ENCODE peak calls at places on chromosomes 6 and 20, in four cellular contexts. I is K562, Y is GM12878, P is HepG2. J is an unnamed sample.

GRCh38 chr6:31407699-31408098 is 4.3 kb downstream of the MICA start:
- DNase-seq in I (no peak), P (no peak), Y (no peak), J (no peak)

GRCh38 chr6:87623248-87623647 is 33.3 kb downstream of the ORC3 start:
- DNase-seq in I (no peak), Y (no peak), P (peak), J (no peak)

GRCh38 chr6:39062014-39062740 is 13.6 kb downstream of the GLP1R start:
- DNase-seq in I (no peak), P (no peak), Y (no peak), J (no peak)

GRCh38 chr6:6912841-6913240 is 194.9 kb upstream of the RREB1 start:
- DNase-seq in P (no peak), I (no peak), Y (no peak), J (no peak)

GRCh38 chr20:46282669-46283068 is 25.6 kb downstream of the CDH22 start:
- DNase-seq in Y (no peak), I (no peak), P (no peak), J (no peak)

GRCh38 chr6:76831299-76831698 is 632.0 kb downstream of the HTR1B start:
- DNase-seq in Y (no peak), I (no peak), P (no peak), J (no peak)

GRCh38 chr20:60695223-60695622 is 556.8 kb upstream of the CDH4 start:
- DNase-seq in P (no peak), I (no peak), Y (no peak), J (no peak)

GRCh38 chr6:146851837-146852236 is 253.1 kb downstream of the ADGB start:
- DNase-seq in P (no peak), I (no peak), Y (no peak), J (no peak)

GRCh38 chr6:99813565-99813964 is 180.5 kb downstream of the MCHR2 start:
- DNase-seq in P (no peak), I (no peak), Y (no peak), J (no peak)

GRCh38 chr6:9428416-9429172 is 986.3 kb downstream of the TFAP2A start:
- DNase-seq in P (no peak), Y (no peak), I (no peak), J (no peak)

GRCh38 chr6:89613790-89614189 is 24.8 kb downstream of the LYRM2 start:
- DNase-seq in Y (no peak), I (no peak), P (no peak), J (no peak)

GRCh38 chr6:5584072-5584471 is 322.8 kb downstream of the FARS2 start:
- DNase-seq in Y (no peak), I (no peak), P (no peak), J (no peak)

GRCh38 chr6:620166-620565 is 36.7 kb downstream of the HUS1B start:
- DNase-seq in Y (no peak), P (no peak), I (no peak), J (no peak)

GRCh38 chr6:4780360-4780812 is 4.2 kb downstream of the CDYL start:
- DNase-seq in I (peak), P (no peak), Y (no peak), J (no peak)

GRCh38 chr20:3374296-3374695 is 33.2 kb downstream of the DNAAF9 start:
- DNase-seq in P (no peak), Y (no peak), I (no peak), J (no peak)

GRCh38 chr20:56861590-56861989 is 232.5 kb downstream of the TFAP2C start:
- DNase-seq in I (no peak), P (no peak), Y (no peak), J (no peak)

GRCh38 chr20:59143326-59143725 is 20.3 kb upstream of the ZNF831 start:
- DNase-seq in Y (no peak), I (no peak), P (no peak), J (no peak)

GRCh38 chr20:32325706-32326506 is 32.2 kb upstream of the ASXL1 start:
- DNase-seq in I (no peak), P (peak), Y (no peak), J (no peak)

GRCh38 chr6:88683734-88684133 is 279.7 kb downstream of the RNGTT start:
- DNase-seq in Y (no peak), P (no peak), I (no peak), J (no peak)

GRCh38 chr6:111291860-111292259 is 191.2 kb downstream of the REV3L start:
- DNase-seq in Y (no peak), I (no peak), P (no peak), J (no peak)

GRCh38 chr20:23147964-23148720 is 62.0 kb upstream of the CD93 start:
- DNase-seq in Y (peak), I (peak), P (peak), J (no peak)

GRCh38 chr6:50821431-50822077 is 2.9 kb downstream of the TFAP2B start:
- DNase-seq in I (no peak), Y (no peak), P (no peak), J (no peak)

GRCh38 chr6:152110878-152111820 is 303.7 kb downstream of the ESR1 start:
- DNase-seq in P (no peak), I (no peak), Y (no peak), J (no peak)

GRCh38 chr6:144211160-144211559 is 60.8 kb downstream of the STX11 start:
- DNase-seq in I (no peak), P (no peak), Y (no peak), J (no peak)

GRCh38 chr20:48767269-48767960 is 60.4 kb downstream of the PREX1 start:
- DNase-seq in Y (no peak), I (no peak), P (no peak), J (no peak)

GRCh38 chr20:19986419-19986818 is 30.7 kb upstream of the NAA20 start:
- DNase-seq in I (no peak), P (no peak), Y (no peak), J (no peak)

GRCh38 chr20:21432911-21433310 is 35.6 kb upstream of the NKX2-4 start:
- DNase-seq in P (no peak), Y (no peak), I (no peak), J (no peak)

GRCh38 chr6:169073311-169073710 is 180.3 kb downstream of the THBS2 start:
- DNase-seq in I (no peak), P (no peak), Y (no peak), J (no peak)

DNA sequence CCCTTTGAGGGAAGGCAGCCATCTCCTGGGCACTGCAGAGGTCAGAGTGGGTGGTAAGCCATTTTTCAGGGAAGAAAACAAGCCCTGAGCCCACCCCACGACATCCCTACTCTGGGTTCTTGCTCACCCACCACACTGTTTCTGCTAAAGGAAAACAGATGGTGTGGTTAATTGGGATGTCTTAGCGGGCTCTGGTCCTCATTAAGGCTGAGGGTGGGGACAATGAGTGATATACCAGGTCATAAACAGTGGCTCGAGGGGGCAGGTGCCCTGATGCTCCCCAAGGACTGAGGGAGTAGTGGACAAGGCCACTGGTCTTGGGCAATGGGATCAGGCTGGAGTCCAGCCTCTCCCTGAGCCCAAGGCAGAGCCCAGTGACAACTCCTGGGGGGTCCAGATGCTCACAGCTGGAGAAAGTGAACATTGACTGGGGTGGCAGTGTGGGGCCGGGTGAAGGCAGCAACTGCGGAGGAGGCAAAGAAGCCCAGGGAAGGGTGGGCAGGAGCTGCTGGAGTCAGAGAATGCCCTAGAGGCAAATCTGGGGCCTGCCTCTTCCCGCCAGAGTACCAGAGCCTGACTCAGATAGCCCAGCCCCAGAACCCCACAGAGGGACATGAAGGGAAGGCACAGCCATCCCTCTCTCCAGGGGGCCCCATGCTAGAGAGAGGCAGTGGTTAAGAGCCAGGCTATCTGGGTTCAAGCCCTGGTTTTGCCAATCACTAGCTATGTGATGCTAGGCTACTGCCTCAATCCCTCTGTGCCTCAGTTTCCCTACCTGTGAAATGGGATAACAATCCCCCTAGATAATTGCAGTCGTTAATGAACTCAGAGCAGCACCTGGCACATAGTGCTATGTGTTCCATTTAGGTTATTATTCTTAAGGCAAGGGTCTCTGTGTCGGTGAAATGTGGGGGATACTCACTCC is 72.4 kb downstream of the MRPL14 start:
- DNase-seq in P (no peak), I (no peak), Y (no peak), J (no peak)
- TF ChIP-seq CBX5 in P (no peak), I (no peak), Y (no peak), J (no peak)

GRCh38 chr6:25547797-25548196 is 104.2 kb upstream of the SCGN start:
- DNase-seq in I (no peak), Y (no peak), P (no peak), J (no peak)
- TF ChIP-seq CREB1 in I (no peak), Y (no peak), P (no peak), J (no peak)

GRCh38 chr20:9068896-9069663 is at the start of gene PLCB4:
- DNase-seq in P (no peak), I (peak), Y (no peak), J (no peak)
- H2AFZ ChIP-seq in P (no peak), I (peak), Y (no peak), J (no peak)

GRCh38 chr6:95366414-95366813 is 210.9 kb upstream of the MANEA start:
- DNase-seq in Y (no peak), I (no peak), P (no peak), J (no peak)

GRCh38 chr6:95365454-95365853 is 211.9 kb upstream of the MANEA start:
- DNase-seq in I (no peak), Y (no peak), P (no peak), J (no peak)

GRCh38 chr6:95364016-95364604 is 213.2 kb upstream of the MANEA start:
- DNase-seq in Y (no peak), I (peak), P (peak), J (no peak)
- TF ChIP-seq CBX5 in Y (no peak), I (no peak), P (no peak), J (no peak)

GRCh38 chr6:139311826-139312225 is 20.0 kb upstream of the TXLNB start:
- DNase-seq in Y (no peak), P (no peak), I (no peak), J (no peak)

GRCh38 chr6:139308936-139309603 is 17.3 kb upstream of the TXLNB start:
- DNase-seq in Y (no peak), I (no peak), P (peak), J (no peak)

GRCh38 chr6:139313229-139313628 is 21.4 kb upstream of the TXLNB start:
- DNase-seq in I (no peak), P (no peak), Y (no peak), J (no peak)

GRCh38 chr6:139306582-139306981 is 14.8 kb upstream of the TXLNB start:
- DNase-seq in Y (no peak), I (no peak), P (no peak), J (no peak)

DNA sequence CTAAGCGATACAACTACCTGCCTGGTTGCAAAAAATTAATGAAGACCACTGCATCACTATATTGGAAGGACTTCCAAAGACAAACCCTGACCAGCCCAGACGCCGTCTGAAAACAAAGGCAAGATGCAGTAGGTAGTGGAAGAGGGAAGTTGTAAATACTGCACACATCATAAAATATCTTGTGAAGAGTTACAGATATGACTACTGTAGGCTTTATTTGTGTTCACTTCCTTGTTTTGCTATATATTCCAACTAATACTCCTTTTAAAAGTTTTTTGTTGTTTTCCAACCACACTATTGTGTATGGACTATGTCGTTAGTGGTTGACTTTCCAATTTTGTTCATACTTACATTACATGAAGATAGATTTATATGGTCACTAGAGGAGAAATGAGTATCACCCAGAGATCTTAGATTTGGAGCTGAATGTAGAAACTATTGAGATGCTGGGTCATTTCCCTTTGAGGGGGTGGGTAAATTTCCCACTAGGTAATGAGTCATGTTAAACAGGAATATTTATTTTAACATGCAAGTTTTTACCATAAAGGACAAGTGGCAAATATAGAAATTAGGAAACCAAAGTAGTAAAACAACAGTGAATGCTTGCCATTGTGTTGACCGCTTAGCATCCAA is 16.6 kb upstream of the TXLNB start:
- DNase-seq in P (no peak), Y (no peak), I (no peak), J (no peak)
- TF ChIP-seq CREB1 in P (no peak), Y (no peak), I (no peak), J (no peak)

GRCh38 chr6:52976149-52976548 is 18.9 kb downstream of the GSTA4 start:
- DNase-seq in P (no peak), Y (no peak), I (no peak), J (no peak)
- H2AFZ ChIP-seq in P (no peak), Y (peak), I (no peak), J (no peak)

GRCh38 chr6:80991316-80991715 is 761.2 kb downstream of the TENT5A start:
- DNase-seq in Y (no peak), I (no peak), P (no peak), J (no peak)

DNA sequence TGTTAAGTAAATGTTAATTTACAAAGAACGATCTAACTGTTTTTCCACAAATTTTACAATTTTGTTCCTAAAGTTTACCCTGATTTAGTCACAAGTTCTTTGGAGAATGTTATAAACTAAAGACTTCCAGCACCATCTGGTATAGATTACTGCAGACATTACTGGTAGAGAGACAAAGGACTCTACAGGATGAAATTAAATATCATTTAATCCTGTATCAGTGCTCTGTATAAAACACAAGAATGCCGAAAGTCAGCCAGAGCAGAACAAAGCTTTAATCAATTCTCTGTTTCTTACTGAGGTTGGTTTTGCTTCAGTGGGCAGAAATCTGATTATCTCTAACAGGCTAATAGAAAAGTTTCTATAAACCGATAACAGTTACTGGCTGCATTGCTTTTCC is 763.6 kb downstream of the TENT5A start:
- DNase-seq in P (no peak), I (no peak), Y (no peak), J (no peak)
- TF ChIP-seq CBX5 in P (no peak), I (no peak), Y (no peak), J (no peak)

GRCh38 chr6:73703514-73703913 is 7.5 kb downstream of the CD109 start:
- DNase-seq in Y (no peak), P (no peak), I (no peak), J (no peak)

GRCh38 chr6:73704798-73705197 is 8.8 kb downstream of the CD109 start:
- DNase-seq in I (no peak), Y (no peak), P (no peak), J (no peak)

GRCh38 chr6:73702444-73702843 is 6.4 kb downstream of the CD109 start:
- DNase-seq in P (no peak), Y (no peak), I (no peak), J (no peak)

GRCh38 chr6:73706971-73707370 is 11.0 kb downstream of the CD109 start:
- DNase-seq in P (no peak), Y (no peak), I (no peak), J (no peak)

GRCh38 chr6:73704260-73704659 is 8.3 kb downstream of the CD109 start:
- DNase-seq in P (peak), Y (no peak), I (no peak), J (no peak)
- TF ChIP-seq CREB1 in P (peak), Y (no peak), I (no peak), J (no peak)

GRCh38 chr6:155004017-155004416 is 8.9 kb downstream of the TIAM2 start:
- DNase-seq in I (no peak), P (no peak), Y (no peak), J (no peak)
- H2AFZ ChIP-seq in I (no peak), P (no peak), Y (no peak), J (no peak)